ENCODE peak calls at places on chromosomes 16 and 17, in five cellular contexts. One of them, this sample, is unnamed.

GRCh38 chr17:42414782-42415409 is 8.2 kb downstream of the CAVIN1 start:
- DNase-seq in HCT116: no peak
- DNase-seq in kidney epithelial cell: no peak
- DNase-seq in gastrocnemius medialis: no peak
- DNase-seq in GM06990: peak
- DNase-seq in this sample: no peak

GRCh38 chr17:48113201-48113676 is 5.7 kb downstream of the SNX11 start:
- DNase-seq in GM06990: peak
- DNase-seq in kidney epithelial cell: no peak
- DNase-seq in HCT116: no peak
- DNase-seq in gastrocnemius medialis: peak
- DNase-seq in this sample: no peak

GRCh38 chr16:59330030-59330670 is 596.0 kb upstream of the GOT2 start:
- DNase-seq in GM06990: no peak
- DNase-seq in gastrocnemius medialis: no peak
- DNase-seq in kidney epithelial cell: no peak
- DNase-seq in HCT116: no peak
- DNase-seq in this sample: no peak

GRCh38 chr16:89354325-89354724 is 136.0 kb downstream of the ANKRD11 start:
- DNase-seq in GM06990: no peak
- DNase-seq in gastrocnemius medialis: no peak
- DNase-seq in kidney epithelial cell: no peak
- DNase-seq in HCT116: no peak
- DNase-seq in this sample: no peak

GRCh38 chr17:1783834-1784611 is 22.2 kb downstream of the SERPINF1 start:
- DNase-seq in HCT116: peak
- DNase-seq in GM06990: no peak
- DNase-seq in kidney epithelial cell: no peak
- DNase-seq in gastrocnemius medialis: peak
- DNase-seq in this sample: peak

GRCh38 chr17:64492481-64493109 is 4.3 kb downstream of the POLG2 start:
- DNase-seq in HCT116: no peak
- DNase-seq in GM06990: no peak
- DNase-seq in gastrocnemius medialis: no peak
- DNase-seq in kidney epithelial cell: no peak
- DNase-seq in this sample: peak

GRCh38 chr17:7477392-7478275 is 1.8 kb downstream of the ZBTB4 start:
- DNase-seq in kidney epithelial cell: no peak
- DNase-seq in HCT116: no peak
- DNase-seq in GM06990: no peak
- DNase-seq in gastrocnemius medialis: peak
- DNase-seq in this sample: peak

GRCh38 chr17:78360371-78361226 is 722 bp upstream of the SOCS3 start:
- DNase-seq in kidney epithelial cell: no peak
- DNase-seq in gastrocnemius medialis: peak
- DNase-seq in GM06990: peak
- DNase-seq in HCT116: peak
- DNase-seq in this sample: peak

GRCh38 chr16:72517154-72517553 is 345.2 kb upstream of the PMFBP1 start:
- DNase-seq in gastrocnemius medialis: no peak
- DNase-seq in HCT116: no peak
- DNase-seq in GM06990: no peak
- DNase-seq in kidney epithelial cell: no peak
- DNase-seq in this sample: no peak

GRCh38 chr17:8365143-8365542 is 11.4 kb downstream of the KRABD2 start:
- DNase-seq in kidney epithelial cell: no peak
- DNase-seq in gastrocnemius medialis: no peak
- DNase-seq in HCT116: no peak
- DNase-seq in GM06990: no peak
- DNase-seq in this sample: no peak

GRCh38 chr17:14672830-14673229 is 371.9 kb downstream of the HS3ST3B1 start:
- DNase-seq in kidney epithelial cell: no peak
- DNase-seq in HCT116: no peak
- DNase-seq in GM06990: no peak
- DNase-seq in gastrocnemius medialis: no peak
- DNase-seq in this sample: peak

GRCh38 chr17:64067642-64068041 is 47.2 kb upstream of the ICAM2 start:
- DNase-seq in GM06990: no peak
- DNase-seq in gastrocnemius medialis: no peak
- DNase-seq in HCT116: no peak
- DNase-seq in kidney epithelial cell: no peak
- DNase-seq in this sample: no peak

GRCh38 chr17:46935658-46936266 is 12.8 kb downstream of the GOSR2 start:
- DNase-seq in gastrocnemius medialis: no peak
- DNase-seq in kidney epithelial cell: no peak
- DNase-seq in HCT116: no peak
- DNase-seq in GM06990: no peak
- DNase-seq in this sample: peak

GRCh38 chr17:50396261-50397110 is 837 bp downstream of the LRRC59 start:
- DNase-seq in gastrocnemius medialis: no peak
- DNase-seq in kidney epithelial cell: no peak
- DNase-seq in GM06990: peak
- DNase-seq in HCT116: no peak
- DNase-seq in this sample: peak

GRCh38 chr16:84144301-84144858 is 597 bp downstream of the HSDL1 start:
- DNase-seq in kidney epithelial cell: no peak
- DNase-seq in HCT116: no peak
- DNase-seq in gastrocnemius medialis: no peak
- DNase-seq in GM06990: peak
- DNase-seq in this sample: peak

GRCh38 chr17:39174907-39175694 is 9.1 kb upstream of the ARL5C start:
- DNase-seq in GM06990: peak
- DNase-seq in HCT116: peak
- DNase-seq in gastrocnemius medialis: peak
- DNase-seq in kidney epithelial cell: no peak
- DNase-seq in this sample: peak

GRCh38 chr16:82282662-82283061 is 112.6 kb upstream of the MPHOSPH6 start:
- DNase-seq in gastrocnemius medialis: no peak
- DNase-seq in kidney epithelial cell: no peak
- DNase-seq in HCT116: no peak
- DNase-seq in GM06990: no peak
- DNase-seq in this sample: no peak

GRCh38 chr17:80277751-80278671 is 17.4 kb downstream of the RNF213 start:
- DNase-seq in kidney epithelial cell: no peak
- DNase-seq in HCT116: no peak
- DNase-seq in GM06990: no peak
- DNase-seq in gastrocnemius medialis: no peak
- DNase-seq in this sample: no peak

GRCh38 chr16:90020260-90020837 is 1.1 kb upstream of the DBNDD1 start:
- DNase-seq in HCT116: no peak
- DNase-seq in gastrocnemius medialis: no peak
- DNase-seq in kidney epithelial cell: no peak
- DNase-seq in GM06990: no peak
- DNase-seq in this sample: no peak

GRCh38 chr17:62671553-62671952 is 44.1 kb downstream of the MRC2 start:
- DNase-seq in GM06990: no peak
- DNase-seq in kidney epithelial cell: no peak
- DNase-seq in HCT116: no peak
- DNase-seq in gastrocnemius medialis: no peak
- DNase-seq in this sample: no peak

GRCh38 chr16:75296606-75297005 is 45.2 kb upstream of the BCAR1 start:
- DNase-seq in gastrocnemius medialis: no peak
- DNase-seq in HCT116: no peak
- DNase-seq in kidney epithelial cell: no peak
- DNase-seq in GM06990: no peak
- DNase-seq in this sample: peak

GRCh38 chr17:1147664-1148063 is 32.1 kb downstream of the ABR start:
- DNase-seq in gastrocnemius medialis: no peak
- DNase-seq in HCT116: peak
- DNase-seq in GM06990: no peak
- DNase-seq in kidney epithelial cell: no peak
- DNase-seq in this sample: peak

GRCh38 chr16:20901441-20902112 is 1.0 kb downstream of the LYRM1 start:
- DNase-seq in GM06990: peak
- DNase-seq in HCT116: no peak
- DNase-seq in gastrocnemius medialis: peak
- DNase-seq in kidney epithelial cell: no peak
- DNase-seq in this sample: peak

GRCh38 chr16:11806721-11807120 is 9.7 kb upstream of the ZC3H7A start:
- DNase-seq in kidney epithelial cell: no peak
- DNase-seq in GM06990: no peak
- DNase-seq in HCT116: no peak
- DNase-seq in gastrocnemius medialis: no peak
- DNase-seq in this sample: peak

GRCh38 chr17:74981979-74982662 is 5.3 kb upstream of the CDR2L start:
- DNase-seq in kidney epithelial cell: no peak
- DNase-seq in gastrocnemius medialis: no peak
- DNase-seq in HCT116: peak
- DNase-seq in GM06990: peak
- DNase-seq in this sample: peak

GRCh38 chr16:59259074-59259963 is 525.2 kb upstream of the GOT2 start:
- DNase-seq in kidney epithelial cell: no peak
- DNase-seq in HCT116: no peak
- DNase-seq in GM06990: no peak
- DNase-seq in gastrocnemius medialis: no peak
- DNase-seq in this sample: no peak

GRCh38 chr17:21125862-21126261 is 902 bp upstream of the DHRS7B start:
- DNase-seq in gastrocnemius medialis: no peak
- DNase-seq in HCT116: no peak
- DNase-seq in kidney epithelial cell: no peak
- DNase-seq in GM06990: no peak
- DNase-seq in this sample: no peak

GRCh38 chr16:65070831-65071230 is 51.0 kb downstream of the CDH11 start:
- DNase-seq in HCT116: no peak
- DNase-seq in gastrocnemius medialis: peak
- DNase-seq in kidney epithelial cell: peak
- DNase-seq in GM06990: no peak
- DNase-seq in this sample: peak

GRCh38 chr16:48184681-48185080 is 28.9 kb upstream of the ABCC12 start:
- DNase-seq in kidney epithelial cell: no peak
- DNase-seq in HCT116: no peak
- DNase-seq in GM06990: no peak
- DNase-seq in gastrocnemius medialis: no peak
- DNase-seq in this sample: no peak

GRCh38 chr16:26826500-26826899 is 240.2 kb upstream of the C16orf82 start:
- DNase-seq in GM06990: no peak
- DNase-seq in HCT116: no peak
- DNase-seq in kidney epithelial cell: no peak
- DNase-seq in gastrocnemius medialis: no peak
- DNase-seq in this sample: no peak

DNA sequence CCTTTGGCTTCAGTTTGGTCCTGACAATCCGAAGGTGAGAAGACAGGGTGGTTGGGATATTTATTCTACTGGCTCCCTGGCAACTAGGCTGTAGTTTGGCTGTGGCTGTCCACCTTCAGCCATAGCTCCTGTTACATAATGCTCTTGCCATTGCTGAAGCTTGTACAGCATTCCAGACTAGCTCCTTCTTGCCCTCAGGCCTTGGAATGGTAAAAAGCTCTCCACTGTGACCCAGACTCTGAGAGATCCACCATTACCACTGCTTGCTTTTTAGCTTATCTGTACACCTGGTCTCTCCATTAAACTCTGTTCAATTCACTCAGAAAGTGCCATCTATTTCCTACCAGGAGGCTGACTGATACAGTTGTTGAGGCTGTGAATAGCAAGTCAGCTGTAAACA is 231.8 kb upstream of the MON1B start:
- DNase-seq in HCT116: no peak
- DNase-seq in GM06990: no peak
- DNase-seq in gastrocnemius medialis: no peak
- DNase-seq in kidney epithelial cell: no peak
- DNase-seq in this sample: no peak
- H3K4me3 ChIP-seq in HCT116: no peak
- H3K4me3 ChIP-seq in GM06990: no peak
- H3K4me3 ChIP-seq in gastrocnemius medialis: no peak
- H3K4me3 ChIP-seq in kidney epithelial cell: no peak
- H3K4me3 ChIP-seq in this sample: no peak

GRCh38 chr16:30581462-30581861 is 4.0 kb downstream of the ZNF785 start:
- DNase-seq in kidney epithelial cell: no peak
- DNase-seq in HCT116: no peak
- DNase-seq in gastrocnemius medialis: no peak
- DNase-seq in GM06990: no peak
- DNase-seq in this sample: no peak

GRCh38 chr16:30582611-30583340 is 2.7 kb downstream of the ZNF785 start:
- DNase-seq in gastrocnemius medialis: no peak
- DNase-seq in HCT116: no peak
- DNase-seq in GM06990: no peak
- DNase-seq in kidney epithelial cell: no peak
- DNase-seq in this sample: no peak

GRCh38 chr16:30588651-30589050 is 3.2 kb upstream of the ZNF785 start:
- DNase-seq in HCT116: no peak
- DNase-seq in GM06990: no peak
- DNase-seq in kidney epithelial cell: no peak
- DNase-seq in gastrocnemius medialis: no peak
- DNase-seq in this sample: no peak

GRCh38 chr16:30585022-30585399 is 486 bp downstream of the ZNF785 start:
- DNase-seq in gastrocnemius medialis: no peak
- DNase-seq in HCT116: no peak
- DNase-seq in GM06990: no peak
- DNase-seq in kidney epithelial cell: no peak
- DNase-seq in this sample: peak

GRCh38 chr16:30585400-30586191 is at the start of gene ZNF785:
- DNase-seq in gastrocnemius medialis: peak
- DNase-seq in kidney epithelial cell: peak
- DNase-seq in GM06990: peak
- DNase-seq in HCT116: no peak
- DNase-seq in this sample: peak
- TF ChIP-seq CTCF in gastrocnemius medialis: no peak
- TF ChIP-seq CTCF in kidney epithelial cell: peak
- TF ChIP-seq CTCF in GM06990: peak
- TF ChIP-seq CTCF in HCT116: no peak
- TF ChIP-seq CTCF in this sample: no peak

GRCh38 chr16:31916056-31916488 is 42.5 kb downstream of the ZNF267 start:
- DNase-seq in HCT116: no peak
- DNase-seq in gastrocnemius medialis: no peak
- DNase-seq in kidney epithelial cell: no peak
- DNase-seq in GM06990: no peak
- DNase-seq in this sample: no peak

GRCh38 chr16:31913668-31914067 is 40.1 kb downstream of the ZNF267 start:
- DNase-seq in kidney epithelial cell: no peak
- DNase-seq in gastrocnemius medialis: no peak
- DNase-seq in GM06990: no peak
- DNase-seq in HCT116: no peak
- DNase-seq in this sample: no peak
- H3K4me3 ChIP-seq in kidney epithelial cell: no peak
- H3K4me3 ChIP-seq in gastrocnemius medialis: no peak
- H3K4me3 ChIP-seq in GM06990: no peak
- H3K4me3 ChIP-seq in HCT116: no peak
- H3K4me3 ChIP-seq in this sample: no peak

DNA sequence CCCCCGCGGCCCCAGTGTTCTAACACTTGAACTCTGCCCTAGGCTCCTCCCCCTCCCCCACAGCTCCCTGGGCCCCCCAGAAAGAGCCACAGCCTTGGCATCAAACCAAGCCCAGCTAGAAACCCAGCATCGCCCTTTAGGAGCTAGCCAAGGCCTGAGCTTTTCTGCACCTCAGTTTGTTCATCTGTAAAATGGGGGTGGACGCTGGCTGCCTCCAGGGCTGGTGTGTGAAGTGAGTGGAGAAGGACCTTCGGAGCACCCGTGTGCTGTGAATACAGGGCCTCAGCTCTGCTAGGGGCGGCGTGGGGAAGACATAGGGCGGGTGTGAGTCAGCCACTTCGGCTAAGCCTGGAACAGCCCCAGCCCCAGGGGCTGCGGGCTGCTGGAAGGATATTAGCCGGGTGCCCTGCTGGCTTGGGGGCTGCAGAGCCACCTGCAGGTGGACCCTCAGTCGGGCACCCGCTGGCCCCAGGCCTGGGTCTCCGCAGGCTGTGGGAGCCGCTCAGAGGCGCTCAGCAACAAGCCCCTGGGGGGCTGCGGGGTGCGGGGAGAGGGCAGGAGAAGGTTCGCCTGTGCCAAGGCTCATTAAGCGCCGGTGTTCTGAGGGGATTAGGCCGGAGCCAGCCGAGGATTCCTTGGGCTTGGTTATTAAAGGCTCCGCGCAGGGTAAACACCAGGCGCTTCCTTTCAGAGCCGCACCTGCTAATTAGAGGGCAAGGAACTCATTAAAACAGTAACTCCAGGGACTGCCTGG is 217.0 kb upstream of the CIBAR2 start:
- DNase-seq in kidney epithelial cell: no peak
- DNase-seq in gastrocnemius medialis: no peak
- DNase-seq in GM06990: no peak
- DNase-seq in HCT116: peak
- DNase-seq in this sample: no peak
- TF ChIP-seq CTCF in kidney epithelial cell: no peak
- TF ChIP-seq CTCF in gastrocnemius medialis: no peak
- TF ChIP-seq CTCF in GM06990: no peak
- TF ChIP-seq CTCF in HCT116: no peak
- TF ChIP-seq CTCF in this sample: no peak

This sample was measured in fibroblast of villous mesenchyme.